ENCODE peak calls at places on chromosomes 5 and 9, in ten cellular contexts. J, G, E, B, U, D, R, L, P and H are unnamed samples.

GRCh38 chr9:133063159-133063499 is 1.3 kb downstream of the CEL start:
- DNase-seq in D (no peak), P (no peak), B (no peak), L (no peak), E (no peak), U (no peak), J (no peak), G (no peak), R (no peak), H (no peak)

GRCh38 chr9:9598723-9599122 is 1014.1 kb downstream of the PTPRD start:
- DNase-seq in L (no peak), D (no peak), U (no peak), G (no peak), P (no peak), B (no peak), J (no peak), R (peak; percentile 43), E (no peak), H (no peak)

GRCh38 chr9:111728617-111729366 is 65.9 kb downstream of the SHOC1 start:
- DNase-seq in U (no peak), L (no peak), R (no peak), G (peak; percentile 97), P (no peak), J (no peak), E (no peak), D (peak; percentile 58), B (peak; percentile 94), H (no peak)

GRCh38 chr5:14445581-14446290 is 135.9 kb upstream of the OTULINL start:
- DNase-seq in G (no peak), J (no peak), L (no peak), P (no peak), B (no peak), E (no peak), D (peak; percentile 87), U (no peak), R (peak; percentile 85), H (peak; percentile 57)

GRCh38 chr5:1783214-1783551 is 16.5 kb downstream of the MRPL36 start:
- DNase-seq in L (no peak), G (no peak), U (peak; percentile 63), J (no peak), D (no peak), P (no peak), E (peak; percentile 11), B (no peak), R (no peak), H (no peak)

GRCh38 chr5:168798065-168799023 is 219.2 kb upstream of the PANK3 start:
- DNase-seq in U (no peak), D (no peak), R (no peak), P (no peak), G (no peak), B (no peak), J (no peak), L (no peak), E (no peak), H (no peak)

GRCh38 chr9:135969064-135969683 is 8.0 kb upstream of the UBAC1 start:
- DNase-seq in L (no peak), G (peak; percentile 22), D (peak; percentile 84), B (peak; percentile 21), E (no peak), U (no peak), J (no peak), R (no peak), P (no peak), H (no peak)

GRCh38 chr5:127938746-127939145 is 144.8 kb upstream of the SLC12A2 start:
- DNase-seq in J (no peak), L (no peak), R (no peak), G (no peak), D (no peak), P (no peak), B (no peak), E (no peak), U (no peak), H (no peak)

GRCh38 chr5:90558344-90559192 is at the start of gene ADGRV1:
- DNase-seq in U (no peak), J (peak; percentile 89), B (peak; percentile 50), G (peak; percentile 1), L (peak; percentile 92), E (no peak), D (peak; percentile 12), R (peak; percentile 98), P (no peak), H (peak; percentile 93)

DNA sequence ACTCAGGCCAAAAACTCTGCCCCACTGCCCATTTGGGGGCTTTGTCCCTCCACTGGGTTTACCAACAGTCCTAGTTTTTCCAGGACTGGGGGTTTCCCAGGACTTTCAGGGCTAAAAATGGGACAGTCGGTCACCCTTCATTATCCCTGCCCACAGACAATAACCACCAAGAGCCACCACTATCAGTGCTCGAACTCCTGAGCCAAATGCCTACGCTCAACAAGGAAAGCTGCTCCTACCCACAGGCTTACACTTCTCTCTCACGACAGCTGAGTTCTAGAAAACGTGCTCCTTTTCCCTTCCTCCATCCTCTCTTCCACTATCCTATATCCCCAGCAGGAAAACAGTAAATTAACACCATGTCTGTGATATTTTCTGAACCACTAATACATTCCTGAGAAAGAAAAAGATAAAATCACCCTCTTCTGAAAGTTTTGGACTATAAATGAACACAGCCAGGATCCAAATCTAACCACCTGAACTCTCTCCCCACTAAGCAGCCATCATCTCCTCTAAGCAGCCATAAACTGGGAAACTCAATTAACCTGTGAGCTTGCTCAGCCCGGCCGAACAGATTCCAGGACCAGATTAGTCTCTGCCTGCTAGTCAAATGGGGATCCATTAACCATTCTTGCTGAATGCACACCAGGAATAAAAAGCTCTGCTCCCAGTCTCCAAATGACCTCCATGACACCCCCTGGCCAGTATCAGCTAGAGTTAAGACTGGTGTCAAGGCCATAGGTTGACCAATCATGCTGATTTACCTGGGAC is 41.8 kb downstream of the KLHL3 start:
- DNase-seq in R (no peak), G (no peak), B (no peak), L (no peak), P (no peak), D (no peak), E (no peak), U (no peak), J (no peak), H (no peak)
- H3K4me1 ChIP-seq in R (no peaks in the 10 kb centered on the region), G (no peaks in the 10 kb centered on the region), B (no peaks in the 10 kb centered on the region), L (peaks cover 20% of the 10 kb centered on the region), P (no peaks in the 10 kb centered on the region), D (peaks cover 29% of the 10 kb centered on the region), E (no peaks in the 10 kb centered on the region), U (peaks cover 7% of the 10 kb centered on the region), J (peaks cover 9% of the 10 kb centered on the region), H (no peaks in the 10 kb centered on the region)

GRCh38 chr9:89679581-89679980 is 74.8 kb downstream of the GADD45G start:
- DNase-seq in E (no peak), P (no peak), G (no peak), B (no peak), D (no peak), J (no peak), U (no peak), L (no peak), R (no peak), H (no peak)

GRCh38 chr9:89677696-89678393 is 73.0 kb downstream of the GADD45G start:
- DNase-seq in B (peak; percentile 15), P (no peak), R (peak; percentile 99), D (no peak), J (no peak), L (no peak), U (no peak), G (no peak), E (no peak), H (peak; percentile 92)

GRCh38 chr9:89676281-89676680 is 71.5 kb downstream of the GADD45G start:
- DNase-seq in R (no peak), L (peak; percentile 87), P (no peak), G (no peak), U (no peak), J (peak; percentile 78), B (no peak), E (no peak), D (no peak), H (no peak)

GRCh38 chr9:89679006-89679395 is 74.2 kb downstream of the GADD45G start:
- DNase-seq in R (no peak), G (no peak), E (no peak), P (no peak), U (no peak), D (no peak), J (no peak), B (no peak), L (no peak), H (no peak)

GRCh38 chr9:89678394-89679005 is 73.7 kb downstream of the GADD45G start:
- DNase-seq in G (no peak), U (no peak), L (no peak), D (no peak), B (no peak), P (no peak), J (no peak), E (no peak), R (no peak), H (no peak)
- H3K4me1 ChIP-seq in G (no peaks in the 10 kb centered on the region), U (peaks cover 4% of the 10 kb centered on the region), L (peaks cover 27% of the 10 kb centered on the region), D (no peaks in the 10 kb centered on the region), B (no peaks in the 10 kb centered on the region), P (no peaks in the 10 kb centered on the region), J (peaks cover 14% of the 10 kb centered on the region), E (no peaks in the 10 kb centered on the region), R (peaks cover 47% of the 10 kb centered on the region), H (peaks cover 36% of the 10 kb centered on the region)

DNA sequence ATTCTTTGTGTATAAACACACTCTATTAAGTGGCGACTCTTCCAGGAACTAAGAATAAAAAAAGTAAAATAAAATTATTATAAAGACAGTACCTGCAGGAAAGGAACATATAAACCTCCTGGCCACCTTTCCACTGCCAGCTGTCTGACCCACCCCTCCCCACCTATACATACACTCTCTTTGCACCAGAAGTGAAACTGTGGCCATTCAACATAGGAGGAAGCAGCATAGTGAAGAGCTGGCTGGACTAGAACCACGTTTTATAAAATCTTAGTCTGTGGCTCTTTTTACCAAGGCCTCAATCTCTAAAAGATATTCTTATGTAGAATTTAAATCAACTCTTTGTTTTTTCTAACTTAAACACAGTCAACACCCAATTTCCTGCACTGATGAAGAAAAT is 289.6 kb downstream of the GABRB2 start:
- DNase-seq in P (no peak), E (no peak), D (no peak), L (no peak), B (no peak), J (no peak), R (no peak), G (no peak), U (no peak), H (no peak)
- H3K4me1 ChIP-seq in P (no peaks in the 10 kb centered on the region), E (no peaks in the 10 kb centered on the region), D (no peaks in the 10 kb centered on the region), L (no peaks in the 10 kb centered on the region), B (no peaks in the 10 kb centered on the region), J (no peaks in the 10 kb centered on the region), R (no peaks in the 10 kb centered on the region), G (no peaks in the 10 kb centered on the region), U (no peaks in the 10 kb centered on the region), H (no peaks in the 10 kb centered on the region)

DNA sequence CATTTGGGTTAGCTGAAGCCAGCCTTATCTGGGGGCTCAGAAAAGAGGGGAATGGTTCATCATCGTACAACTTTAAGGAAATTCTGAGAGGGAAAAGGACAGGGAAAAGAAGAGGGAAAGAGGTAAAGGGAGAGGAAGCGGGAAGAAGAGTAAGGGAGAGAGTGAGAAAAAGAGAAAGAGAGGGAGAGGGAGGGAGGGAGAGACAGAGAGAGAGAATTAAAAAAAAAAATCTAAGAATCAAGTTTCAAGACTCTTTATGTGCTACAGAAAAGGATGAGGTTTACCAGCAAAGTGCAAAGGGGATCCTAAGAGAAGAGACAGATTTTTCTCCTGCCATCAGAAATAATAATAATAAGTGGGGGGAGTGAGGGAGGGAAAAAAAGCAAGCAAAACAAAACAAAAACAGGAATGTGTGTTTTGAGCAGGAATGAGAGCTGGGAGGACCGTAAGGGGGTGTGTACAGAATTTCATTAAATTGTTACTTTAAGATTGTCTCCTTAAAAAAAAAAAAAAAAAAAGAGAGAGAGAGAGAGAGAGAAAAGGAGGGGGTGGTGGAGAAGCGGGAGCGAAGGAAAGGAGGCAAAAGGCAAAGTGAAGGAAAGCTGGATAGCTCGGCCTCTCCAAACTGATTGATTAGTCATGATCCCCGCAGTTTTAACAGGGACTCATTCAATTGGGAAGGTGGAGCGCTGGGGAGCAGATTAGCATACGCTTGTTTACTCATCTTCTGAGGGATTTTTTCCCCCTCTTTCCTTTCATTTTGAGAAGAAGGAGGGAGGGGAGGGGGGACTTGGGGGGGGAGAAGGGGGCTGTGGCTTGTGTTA is 438 bp upstream of the PAPPA start:
- DNase-seq in D (no peak), G (peak; percentile 85), U (no peak), P (no peak), B (peak; percentile 92), L (no peak), J (no peak), R (no peak), E (no peak), H (peak; percentile 81)
- H3K4me1 ChIP-seq in D (peaks cover 3% of the 10 kb centered on the region), G (peaks cover 11% of the 10 kb centered on the region), U (no peaks in the 10 kb centered on the region), P (no peaks in the 10 kb centered on the region), B (peaks cover 16% of the 10 kb centered on the region), L (peaks cover 17% of the 10 kb centered on the region), J (peaks cover 15% of the 10 kb centered on the region), R (no peaks in the 10 kb centered on the region), E (no peaks in the 10 kb centered on the region), H (no peaks in the 10 kb centered on the region)